ENCODE peak calls at places on chromosome 20, in six cellular contexts. V is kidney glomerular epithelial cell, M is WTC11, S is SW 1271, E is progenitor cell of endocrine pancreas, D is KBM-7. Y is an unnamed sample.

GRCh38 chr20:10219452-10219791 is 792 bp downstream of the SNAP25 start:
- DNase-seq in V (peak), M (peak), S (no peak), E (peak), D (peak), Y (peak)

GRCh38 chr20:63381781-63382431 is 20.8 kb upstream of the CHRNA4 start:
- DNase-seq in V (no peak), M (peak), S (no peak), E (peak), D (peak), Y (peak)

GRCh38 chr20:45070932-45071632 is 29.8 kb downstream of the KCNS1 start:
- DNase-seq in V (no peak), M (no peak), S (no peak), E (no peak), D (no peak), Y (no peak)

GRCh38 chr20:39800111-39800510 is 838.0 kb downstream of the DHX35 start:
- DNase-seq in V (peak), M (no peak), S (no peak), E (no peak), D (no peak), Y (no peak)

GRCh38 chr20:54848262-54848661 is 372.9 kb downstream of the DOK5 start:
- DNase-seq in V (no peak), M (no peak), S (no peak), E (no peak), D (no peak), Y (no peak)

GRCh38 chr20:44496976-44497375 is 21.3 kb downstream of the TTPAL start:
- DNase-seq in V (peak), M (no peak), S (peak), E (no peak), D (no peak), Y (no peak)

GRCh38 chr20:38723982-38724602 is at the start of gene SLC32A1:
- DNase-seq in V (no peak), M (peak), S (no peak), E (no peak), D (no peak), Y (no peak)

GRCh38 chr20:47358672-47359532 is 2.4 kb upstream of the ZMYND8 start:
- DNase-seq in V (peak), M (peak), S (no peak), E (peak), D (peak), Y (no peak)

GRCh38 chr20:46757754-46758678 is 48.6 kb downstream of the SLC2A10 start:
- DNase-seq in V (peak), M (peak), S (no peak), E (peak), D (peak), Y (peak)

GRCh38 chr20:17609978-17610377 is 40.1 kb downstream of the DSTN start:
- DNase-seq in V (no peak), M (no peak), S (no peak), E (no peak), D (no peak), Y (no peak)

GRCh38 chr20:59811681-59812171 is 121.7 kb downstream of the SYCP2 start:
- DNase-seq in V (no peak), M (no peak), S (no peak), E (no peak), D (no peak), Y (no peak)

GRCh38 chr20:55135923-55136322 is 660.5 kb downstream of the DOK5 start:
- DNase-seq in V (no peak), M (no peak), S (no peak), E (no peak), D (no peak), Y (no peak)

GRCh38 chr20:50916257-50916656 is 15.0 kb downstream of the ADNP start:
- DNase-seq in V (no peak), M (no peak), S (no peak), E (no peak), D (no peak), Y (peak)

GRCh38 chr20:44552950-44553908 is 29.1 kb upstream of the PKIG start:
- DNase-seq in V (peak), M (no peak), S (no peak), E (no peak), D (no peak), Y (no peak)

GRCh38 chr20:35604444-35604750 is 11.2 kb upstream of the SPAG4 start:
- DNase-seq in V (no peak), M (peak), S (peak), E (no peak), D (peak), Y (peak)

GRCh38 chr20:31543966-31544598 is 29.8 kb downstream of the HM13 start:
- DNase-seq in V (peak), M (no peak), S (no peak), E (no peak), D (no peak), Y (no peak)

GRCh38 chr20:44781791-44782190 is 28.6 kb downstream of the RIMS4 start:
- DNase-seq in V (no peak), M (no peak), S (no peak), E (no peak), D (no peak), Y (no peak)

GRCh38 chr20:20266552-20266951 is 101.4 kb upstream of the INSM1 start:
- DNase-seq in V (no peak), M (no peak), S (no peak), E (no peak), D (no peak), Y (no peak)

GRCh38 chr20:56870271-56870670 is 241.2 kb downstream of the TFAP2C start:
- DNase-seq in V (no peak), M (no peak), S (no peak), E (no peak), D (no peak), Y (no peak)

GRCh38 chr20:35318502-35319157 is 26.4 kb upstream of the FAM83C start:
- DNase-seq in V (peak), M (no peak), S (peak), E (no peak), D (no peak), Y (peak)

GRCh38 chr20:51886891-51887608 is 84.7 kb upstream of the SALL4 start:
- DNase-seq in V (peak), M (no peak), S (no peak), E (no peak), D (no peak), Y (no peak)

GRCh38 chr20:62641749-62642665 is at the start of gene SLCO4A1:
- DNase-seq in V (peak), M (peak), S (peak), E (peak), D (peak), Y (peak)

GRCh38 chr20:44724423-44725091 is 9.4 kb downstream of the CCN5 start:
- DNase-seq in V (no peak), M (no peak), S (no peak), E (no peak), D (no peak), Y (no peak)

GRCh38 chr20:36099106-36099505 is 55.4 kb upstream of the EPB41L1 start:
- DNase-seq in V (no peak), M (no peak), S (no peak), E (no peak), D (no peak), Y (no peak)

GRCh38 chr20:13142143-13142542 is 78.9 kb upstream of the ISM1 start:
- DNase-seq in V (peak), M (no peak), S (no peak), E (no peak), D (no peak), Y (no peak)

GRCh38 chr20:45985573-45985972 is 13.6 kb upstream of the ZNF335 start:
- DNase-seq in V (no peak), M (no peak), S (no peak), E (no peak), D (peak), Y (peak)

GRCh38 chr20:11140359-11140758 is 466.6 kb upstream of the JAG1 start:
- DNase-seq in V (peak), M (no peak), S (no peak), E (no peak), D (no peak), Y (no peak)

GRCh38 chr20:25340380-25340779 is 50.3 kb downstream of the ABHD12 start:
- DNase-seq in V (no peak), M (no peak), S (no peak), E (no peak), D (no peak), Y (no peak)

GRCh38 chr20:51562334-51563140 is 20.0 kb upstream of the NFATC2 start:
- DNase-seq in V (peak), M (peak), S (peak), E (peak), D (peak), Y (peak)

GRCh38 chr20:60695223-60695622 is 556.8 kb upstream of the CDH4 start:
- DNase-seq in V (peak), M (no peak), S (peak), E (no peak), D (no peak), Y (no peak)

GRCh38 chr20:32599783-32600340 is 14.7 kb upstream of the NOL4L start:
- DNase-seq in V (no peak), M (no peak), S (no peak), E (no peak), D (no peak), Y (no peak)

Y was measured in T47D.